ENCODE peak calls at places on chromosome 15, in four cellular contexts. C is AG04449, I is B cell, X is fibroblast of mammary gland. T is an unnamed sample.

GRCh38 chr15:23483821-23484299 is 36.8 kb upstream of the GOLGA6L2 start:
- DNase-seq in I (no peak), X (no peak), C (no peak), T (no peak)

GRCh38 chr15:66459818-66460615 is 37.5 kb downstream of the SNAPC5 start:
- DNase-seq in I (no peak), X (no peak), C (no peak), T (no peak)

GRCh38 chr15:68818088-68818670 is 2.5 kb downstream of the ANP32A start:
- DNase-seq in X (peak), I (peak), C (no peak), T (no peak)

GRCh38 chr15:51576911-51577500 is 45.6 kb downstream of the DMXL2 start:
- DNase-seq in C (peak), X (peak), I (no peak), T (peak)

GRCh38 chr15:33402640-33403039 is 91.9 kb downstream of the RYR3 start:
- DNase-seq in X (no peak), C (no peak), I (no peak), T (no peak)

GRCh38 chr15:65646486-65646885 is 24.7 kb downstream of the SLC24A1 start:
- DNase-seq in I (no peak), X (peak), C (no peak), T (no peak)

GRCh38 chr15:85672338-85673097 is 122.2 kb downstream of the KLHL25 start:
- DNase-seq in I (no peak), X (peak), C (no peak), T (no peak)

GRCh38 chr15:74808840-74809229 is 3.8 kb upstream of the LMAN1L start:
- DNase-seq in X (no peak), C (no peak), I (no peak), T (no peak)

GRCh38 chr15:101064795-101065569 is 145.8 kb downstream of the LRRK1 start:
- DNase-seq in C (no peak), X (no peak), I (peak), T (no peak)

GRCh38 chr15:49904296-49904695 is 214.7 kb downstream of the ATP8B4 start:
- DNase-seq in I (no peak), X (no peak), C (no peak), T (no peak)

GRCh38 chr15:62727501-62727900 is 315.0 kb upstream of the TPM1 start:
- DNase-seq in X (no peak), C (no peak), I (no peak), T (no peak)

GRCh38 chr15:65863106-65863505 is 6.2 kb upstream of the RAB11A start:
- DNase-seq in I (no peak), X (no peak), C (no peak), T (no peak)

GRCh38 chr15:55694652-55695150 is 48.3 kb downstream of the PRTG start:
- DNase-seq in C (no peak), X (no peak), I (no peak), T (no peak)

GRCh38 chr15:48646364-48646763 is 855 bp upstream of the FBN1 start:
- DNase-seq in C (no peak), I (no peak), X (no peak), T (no peak)
- TF ChIP-seq CTCF in C (no peak), I (no peak), X (no peak), T (no peak)

DNA sequence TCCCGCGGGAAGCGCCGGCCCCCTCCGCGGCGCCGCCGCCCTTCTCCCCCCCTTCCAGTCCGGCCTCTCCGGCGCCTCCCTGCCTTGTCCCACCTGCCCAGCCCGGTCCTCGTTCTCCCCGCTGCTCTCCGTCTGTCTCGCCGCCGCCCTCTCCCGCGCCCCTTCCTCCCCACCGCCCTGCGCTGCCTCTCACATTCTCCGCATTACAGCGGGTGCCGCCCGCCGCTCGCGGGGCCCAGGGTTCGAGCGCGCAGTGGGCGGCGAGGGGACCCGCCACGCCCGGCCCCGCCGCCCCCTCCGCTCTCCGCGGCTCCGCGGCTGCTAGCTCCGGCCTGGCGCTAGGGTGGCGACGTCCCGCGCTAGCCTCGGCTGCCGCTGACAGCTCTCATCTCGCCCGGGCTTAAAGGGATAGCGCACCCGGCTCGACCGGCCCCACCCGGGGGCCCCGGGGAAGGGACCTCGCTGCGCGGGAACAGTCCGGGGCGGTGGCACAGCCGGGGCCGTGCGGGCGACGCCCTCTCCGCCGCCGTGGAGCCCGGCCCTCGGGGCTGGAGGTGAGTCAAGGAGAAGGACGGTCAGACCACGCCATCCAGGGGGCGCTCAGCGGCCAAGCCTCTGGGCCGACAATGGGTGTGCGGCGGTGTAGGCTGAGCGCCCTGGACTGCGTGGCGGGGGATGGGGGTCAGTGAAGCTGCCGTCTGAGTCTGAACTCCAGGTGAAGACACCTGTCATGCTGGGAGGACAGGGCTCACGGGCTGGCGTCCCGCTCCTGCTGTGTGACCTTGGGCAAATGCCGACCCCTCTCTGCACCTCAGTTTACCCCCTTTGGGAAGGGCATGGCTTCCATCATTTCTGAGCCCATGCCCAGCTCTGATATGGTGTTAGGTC is 187.4 kb upstream of the LINGO1 start:
- DNase-seq in I (no peak), X (peak), C (no peak), T (no peak)
- TF ChIP-seq CTCF in I (no peak), X (no peak), C (peak), T (peak)

DNA sequence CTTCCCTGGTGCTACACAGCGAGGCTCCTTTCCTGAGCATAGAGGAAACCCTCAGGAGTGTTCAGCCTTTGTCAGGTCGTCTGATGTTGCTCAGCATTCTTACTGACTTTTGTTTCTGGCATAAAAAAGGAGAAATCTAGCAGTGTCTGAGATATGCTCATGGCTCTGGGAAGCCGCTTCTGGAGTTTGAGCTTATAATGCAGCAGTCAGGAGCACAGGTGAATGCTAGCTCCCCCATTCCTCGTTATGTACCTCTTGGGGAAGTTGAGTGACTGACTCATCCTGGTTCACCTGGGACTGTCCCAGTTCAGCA is 49.2 kb upstream of the MYZAP start:
- DNase-seq in C (no peak), I (no peak), X (no peak), T (no peak)
- TF ChIP-seq CTCF in C (no peak), I (peak), X (no peak), T (no peak)

GRCh38 chr15:31325976-31326728 is 483 bp upstream of the KLF13 start:
- DNase-seq in X (peak), C (peak), I (peak), T (peak)

GRCh38 chr15:31328999-31329639 is 2.5 kb downstream of the KLF13 start:
- DNase-seq in I (peak), C (no peak), X (no peak), T (no peak)

GRCh38 chr15:31328425-31328998 is 1.9 kb downstream of the KLF13 start:
- DNase-seq in C (no peak), I (peak), X (peak), T (no peak)

GRCh38 chr15:31326729-31327673 is at the start of gene KLF13:
- DNase-seq in I (peak), X (peak), C (no peak), T (peak)

DNA sequence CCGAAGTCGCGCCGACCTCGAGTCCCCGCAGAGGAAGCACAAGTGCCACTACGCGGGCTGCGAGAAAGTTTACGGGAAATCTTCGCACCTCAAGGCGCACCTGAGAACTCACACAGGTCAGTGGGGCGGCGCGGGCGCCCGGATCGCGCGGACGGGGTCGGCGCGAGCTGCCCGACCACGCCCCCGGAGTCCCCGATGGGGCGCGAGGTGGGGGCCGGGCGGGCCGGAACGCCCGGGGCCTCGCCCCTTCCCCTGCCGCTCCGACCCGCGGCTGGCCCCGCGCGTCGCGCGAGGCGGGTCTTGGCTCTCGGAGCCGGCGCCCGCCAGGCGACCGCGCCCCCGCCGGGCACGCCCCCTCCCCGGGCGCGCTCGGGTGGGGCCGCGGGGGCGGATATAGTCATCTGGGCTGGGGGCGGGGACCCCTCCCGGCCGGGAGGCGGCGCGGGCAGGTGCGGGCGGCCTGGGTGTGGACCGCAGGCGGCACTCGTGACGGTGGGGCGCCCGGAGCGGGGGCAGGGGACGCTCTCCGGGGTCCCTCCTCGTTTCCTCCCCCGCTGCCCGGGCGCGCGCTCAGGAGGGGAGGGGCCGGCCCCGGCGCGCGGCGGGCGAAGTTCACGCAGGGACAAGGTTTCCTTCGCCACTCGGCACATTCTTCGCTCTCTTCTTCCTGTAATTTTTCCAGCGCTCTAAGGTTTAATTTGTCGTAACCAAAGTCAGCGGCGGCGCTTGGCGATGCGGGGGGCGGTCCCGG is 1.2 kb downstream of the KLF13 start:
- DNase-seq in C (no peak), I (peak), X (peak), T (no peak)
- TF ChIP-seq CTCF in C (no peak), I (no peak), X (no peak), T (no peak)

GRCh38 chr15:39580630-39581500 is at the start of gene THBS1:
- DNase-seq in I (no peak), C (peak), X (peak), T (peak)

GRCh38 chr15:39580117-39580629 is 706 bp upstream of the THBS1 start:
- DNase-seq in I (no peak), X (peak), C (peak), T (peak)

GRCh38 chr15:39582286-39582976 is 1.6 kb downstream of the THBS1 start:
- DNase-seq in C (peak), X (peak), I (no peak), T (peak)

GRCh38 chr15:39582977-39583585 is 2.2 kb downstream of the THBS1 start:
- DNase-seq in I (no peak), X (peak), C (peak), T (no peak)

DNA sequence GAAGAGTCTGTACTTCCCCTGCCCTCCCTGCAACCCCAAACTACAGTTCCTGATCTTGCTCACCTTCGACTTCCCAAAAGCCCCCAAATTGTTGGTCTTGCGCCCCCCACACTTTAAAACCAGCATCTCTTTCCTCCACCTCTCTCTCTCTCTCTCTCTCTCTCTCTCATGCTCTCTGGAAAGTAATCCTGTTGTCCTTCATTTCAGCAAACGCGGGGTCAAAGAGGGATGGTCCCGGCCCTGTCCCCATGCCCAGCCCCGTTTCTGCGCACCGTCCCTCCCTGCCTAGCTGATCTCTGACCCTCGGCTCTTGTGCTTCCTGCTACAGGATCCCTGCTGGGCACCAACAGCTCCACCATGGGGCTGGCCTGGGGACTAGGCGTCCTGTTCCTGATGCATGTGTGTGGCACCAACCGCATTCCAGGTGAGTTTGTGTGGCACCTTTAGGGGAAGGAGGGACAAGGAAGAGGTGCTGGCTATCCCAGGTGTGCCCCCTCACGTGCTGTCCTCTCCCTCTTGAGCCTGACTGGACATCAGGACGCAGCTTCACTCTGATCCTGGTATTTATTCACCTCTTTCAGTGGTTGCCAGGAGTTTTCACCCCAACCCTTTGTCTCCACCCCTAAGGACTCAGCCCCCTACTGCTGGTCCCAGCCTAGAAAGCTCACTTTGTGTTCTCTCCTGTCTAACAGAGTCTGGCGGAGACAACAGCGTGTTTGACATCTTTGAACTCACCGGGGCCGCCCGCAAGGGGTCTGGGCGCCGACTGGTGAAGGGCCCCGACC is 814 bp downstream of the THBS1 start:
- DNase-seq in I (no peak), C (peak), X (peak), T (peak)
- TF ChIP-seq CTCF in I (no peak), C (peak), X (peak), T (peak)

DNA sequence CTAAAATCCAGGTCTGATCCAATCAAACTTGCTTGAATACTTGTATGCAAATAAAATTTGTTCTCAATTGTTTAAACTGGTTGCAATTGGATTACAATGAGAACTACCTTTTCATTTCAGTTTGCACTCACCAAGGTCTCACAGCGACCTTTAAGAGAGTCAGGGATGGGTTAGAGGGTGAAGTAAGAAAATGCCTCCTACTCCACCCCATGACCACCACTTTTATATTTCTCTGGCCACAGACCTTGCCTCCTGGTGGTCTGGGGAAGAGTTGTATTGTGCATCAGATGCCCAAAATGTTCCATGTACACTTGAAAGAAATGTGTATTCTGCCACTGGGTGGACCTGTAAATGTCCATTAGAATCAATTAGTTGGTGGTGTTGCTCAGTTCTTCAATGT is 16.4 kb upstream of the THSD4 start:
- DNase-seq in I (no peak), C (no peak), X (no peak), T (no peak)
- TF ChIP-seq CTCF in I (no peak), C (no peak), X (no peak), T (no peak)

DNA sequence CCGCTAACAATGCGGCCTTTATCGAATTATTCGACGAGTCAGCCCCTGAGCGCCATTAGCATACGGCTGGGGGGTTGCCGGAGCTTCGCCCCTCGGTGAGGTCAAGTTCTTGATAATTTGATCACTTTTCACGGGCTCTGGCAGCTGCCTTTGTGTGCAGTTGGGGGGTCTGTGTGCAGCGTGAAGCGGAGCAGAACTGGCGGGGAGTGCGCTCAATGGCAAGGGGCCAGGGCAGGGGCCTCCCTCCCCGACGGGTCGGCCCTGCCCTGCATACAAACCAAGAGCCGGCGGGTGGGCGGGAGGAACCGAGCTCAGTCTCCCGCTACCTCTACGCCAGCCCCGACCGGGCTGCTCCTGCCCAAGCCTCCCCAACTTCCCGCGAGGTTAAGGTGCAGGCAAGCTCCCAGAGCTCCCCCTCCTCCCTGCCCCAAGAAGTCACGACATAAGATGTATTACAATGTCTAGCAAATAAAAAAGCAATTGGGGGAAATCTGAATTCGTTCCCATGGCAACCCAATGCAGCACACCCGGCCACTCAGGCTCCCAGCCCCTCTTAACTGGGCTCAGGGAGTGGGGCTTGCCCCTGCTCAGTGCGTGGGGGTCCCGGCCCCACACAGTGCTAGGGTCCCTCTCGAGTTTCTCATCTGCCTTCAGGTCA is 34.1 kb upstream of the POLG start:
- DNase-seq in C (no peak), X (no peak), I (no peak), T (no peak)
- TF ChIP-seq CTCF in C (no peak), X (no peak), I (no peak), T (no peak)

DNA sequence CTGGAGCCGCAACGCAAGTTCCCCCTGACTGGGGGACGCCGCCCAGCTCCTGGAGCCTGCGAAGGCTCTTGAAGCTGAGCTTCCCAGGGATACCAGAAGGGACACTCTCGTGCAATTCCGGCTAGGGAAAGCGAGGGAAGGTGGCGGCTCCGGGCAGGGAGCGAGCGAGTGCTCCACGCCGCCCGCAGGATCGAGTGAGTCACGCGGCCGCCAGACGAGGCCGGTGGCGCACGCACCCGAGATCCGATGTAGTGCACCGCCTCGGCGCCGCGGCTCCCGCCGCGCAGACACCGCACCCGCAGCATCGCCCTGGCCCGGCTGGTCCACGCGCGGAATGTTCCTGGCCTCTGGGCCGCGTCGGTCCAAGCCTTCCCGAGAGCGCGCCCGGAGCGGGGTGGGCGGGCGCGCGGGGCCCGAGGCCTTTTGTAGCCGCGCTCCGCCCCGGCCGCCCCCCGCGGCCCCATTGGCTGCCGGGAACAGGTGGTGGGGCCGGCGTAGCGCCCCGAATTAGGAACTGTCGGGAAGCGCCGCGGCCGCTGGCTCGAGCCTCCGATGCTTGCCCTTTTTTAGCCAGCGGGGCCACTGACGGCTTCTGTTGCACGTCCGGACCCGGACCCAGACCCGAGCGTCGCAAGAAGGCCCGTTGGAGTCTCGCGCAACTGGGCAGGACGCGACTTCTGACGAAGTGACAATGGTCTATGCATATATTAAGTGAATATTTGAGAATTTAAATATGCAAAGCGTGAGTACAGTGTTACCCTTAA is at the start of gene GATM:
- DNase-seq in X (peak), C (no peak), I (peak), T (peak)
- TF ChIP-seq CTCF in X (peak), C (peak), I (peak), T (peak)

GRCh38 chr15:38010390-38010789 is 76.0 kb downstream of the TMCO5A start:
- DNase-seq in C (no peak), X (peak), I (no peak), T (peak)
- TF ChIP-seq CTCF in C (peak), X (peak), I (no peak), T (peak)

T was measured in AG09319.